ENCODE peak calls at places on chromosomes 7 and 10, in eight cellular contexts. One of them, this sample, is unnamed.

GRCh38 chr7:106187613-106188350 is 75.7 kb upstream of the SYPL1 start:
- DNase-seq in stimulated activated CD8-positive, alpha-beta memory T cell treated with anti-CD3 and anti-CD28 coated beads, Interleukin-7, amount 100 ng/mL, for 1 hour: no peak
- DNase-seq in activated effector memory CD4-positive, alpha-beta T cell treated with anti-CD3 and anti-CD28 coated beads, Interleukin-2, amount 50 U/mL, for 16 hours: no peak
- DNase-seq in putamen: no peak
- DNase-seq in foreskin fibroblast: peak; percentile 25
- DNase-seq in EH: no peak
- DNase-seq in Caco-2: no peak
- DNase-seq in WTC11: no peak
- DNase-seq in this sample: peak; percentile 34

GRCh38 chr7:118352854-118353453 is 128.4 kb downstream of the ANKRD7 start:
- DNase-seq in stimulated activated CD8-positive, alpha-beta memory T cell treated with anti-CD3 and anti-CD28 coated beads, Interleukin-7, amount 100 ng/mL, for 1 hour: no peak
- DNase-seq in activated effector memory CD4-positive, alpha-beta T cell treated with anti-CD3 and anti-CD28 coated beads, Interleukin-2, amount 50 U/mL, for 16 hours: no peak
- DNase-seq in putamen: peak; percentile 33
- DNase-seq in foreskin fibroblast: no peak
- DNase-seq in EH: no peak
- DNase-seq in Caco-2: no peak
- DNase-seq in WTC11: no peak
- DNase-seq in this sample: no peak

GRCh38 chr7:134031835-134032617 is 95.1 kb upstream of the LRGUK start:
- DNase-seq in stimulated activated CD8-positive, alpha-beta memory T cell treated with anti-CD3 and anti-CD28 coated beads, Interleukin-7, amount 100 ng/mL, for 1 hour: no peak
- DNase-seq in activated effector memory CD4-positive, alpha-beta T cell treated with anti-CD3 and anti-CD28 coated beads, Interleukin-2, amount 50 U/mL, for 16 hours: no peak
- DNase-seq in putamen: no peak
- DNase-seq in foreskin fibroblast: peak; percentile 24
- DNase-seq in EH: no peak
- DNase-seq in Caco-2: no peak
- DNase-seq in WTC11: no peak
- DNase-seq in this sample: peak; percentile 26

GRCh38 chr7:21408481-21408820 is 19.4 kb upstream of the SP4 start:
- DNase-seq in stimulated activated CD8-positive, alpha-beta memory T cell treated with anti-CD3 and anti-CD28 coated beads, Interleukin-7, amount 100 ng/mL, for 1 hour: no peak
- DNase-seq in activated effector memory CD4-positive, alpha-beta T cell treated with anti-CD3 and anti-CD28 coated beads, Interleukin-2, amount 50 U/mL, for 16 hours: no peak
- DNase-seq in putamen: no peak
- DNase-seq in foreskin fibroblast: no peak
- DNase-seq in EH: no peak
- DNase-seq in Caco-2: no peak
- DNase-seq in WTC11: no peak
- DNase-seq in this sample: peak; percentile 27

GRCh38 chr7:96401200-96401599 is 79.3 kb upstream of the SLC25A13 start:
- DNase-seq in stimulated activated CD8-positive, alpha-beta memory T cell treated with anti-CD3 and anti-CD28 coated beads, Interleukin-7, amount 100 ng/mL, for 1 hour: no peak
- DNase-seq in activated effector memory CD4-positive, alpha-beta T cell treated with anti-CD3 and anti-CD28 coated beads, Interleukin-2, amount 50 U/mL, for 16 hours: no peak
- DNase-seq in putamen: no peak
- DNase-seq in foreskin fibroblast: peak; percentile 1
- DNase-seq in EH: no peak
- DNase-seq in Caco-2: no peak
- DNase-seq in WTC11: no peak
- DNase-seq in this sample: no peak

GRCh38 chr7:102728-103127 is 89.6 kb upstream of the FAM20C start:
- DNase-seq in stimulated activated CD8-positive, alpha-beta memory T cell treated with anti-CD3 and anti-CD28 coated beads, Interleukin-7, amount 100 ng/mL, for 1 hour: no peak
- DNase-seq in activated effector memory CD4-positive, alpha-beta T cell treated with anti-CD3 and anti-CD28 coated beads, Interleukin-2, amount 50 U/mL, for 16 hours: no peak
- DNase-seq in putamen: no peak
- DNase-seq in foreskin fibroblast: peak; percentile 82
- DNase-seq in EH: peak; percentile 83
- DNase-seq in Caco-2: no peak
- DNase-seq in WTC11: no peak
- DNase-seq in this sample: no peak

GRCh38 chr10:513393-513792 is 176.1 kb downstream of the DIP2C start:
- DNase-seq in stimulated activated CD8-positive, alpha-beta memory T cell treated with anti-CD3 and anti-CD28 coated beads, Interleukin-7, amount 100 ng/mL, for 1 hour: no peak
- DNase-seq in activated effector memory CD4-positive, alpha-beta T cell treated with anti-CD3 and anti-CD28 coated beads, Interleukin-2, amount 50 U/mL, for 16 hours: peak; percentile 46
- DNase-seq in putamen: no peak
- DNase-seq in foreskin fibroblast: no peak
- DNase-seq in EH: no peak
- DNase-seq in Caco-2: peak; percentile 8
- DNase-seq in WTC11: no peak
- DNase-seq in this sample: peak; percentile 26

GRCh38 chr7:147245274-147245673 is 1128.7 kb downstream of the CNTNAP2 start:
- DNase-seq in stimulated activated CD8-positive, alpha-beta memory T cell treated with anti-CD3 and anti-CD28 coated beads, Interleukin-7, amount 100 ng/mL, for 1 hour: no peak
- DNase-seq in activated effector memory CD4-positive, alpha-beta T cell treated with anti-CD3 and anti-CD28 coated beads, Interleukin-2, amount 50 U/mL, for 16 hours: no peak
- DNase-seq in putamen: peak; percentile 39
- DNase-seq in foreskin fibroblast: peak; percentile 5
- DNase-seq in EH: peak; percentile 3
- DNase-seq in Caco-2: peak; percentile 53
- DNase-seq in WTC11: peak; percentile 63
- DNase-seq in this sample: no peak

GRCh38 chr7:5382281-5383041 is 41.2 kb downstream of the TNRC18 start:
- DNase-seq in stimulated activated CD8-positive, alpha-beta memory T cell treated with anti-CD3 and anti-CD28 coated beads, Interleukin-7, amount 100 ng/mL, for 1 hour: no peak
- DNase-seq in activated effector memory CD4-positive, alpha-beta T cell treated with anti-CD3 and anti-CD28 coated beads, Interleukin-2, amount 50 U/mL, for 16 hours: no peak
- DNase-seq in putamen: peak; percentile 21
- DNase-seq in foreskin fibroblast: peak; percentile 73
- DNase-seq in EH: peak; percentile 25
- DNase-seq in Caco-2: no peak
- DNase-seq in WTC11: peak; percentile 68
- DNase-seq in this sample: peak; percentile 80

GRCh38 chr10:76732306-76732705 is 905.3 kb downstream of the KCNMA1 start:
- DNase-seq in stimulated activated CD8-positive, alpha-beta memory T cell treated with anti-CD3 and anti-CD28 coated beads, Interleukin-7, amount 100 ng/mL, for 1 hour: no peak
- DNase-seq in activated effector memory CD4-positive, alpha-beta T cell treated with anti-CD3 and anti-CD28 coated beads, Interleukin-2, amount 50 U/mL, for 16 hours: no peak
- DNase-seq in putamen: no peak
- DNase-seq in foreskin fibroblast: peak; percentile 2
- DNase-seq in EH: no peak
- DNase-seq in Caco-2: no peak
- DNase-seq in WTC11: no peak
- DNase-seq in this sample: no peak

GRCh38 chr7:30663414-30663813 is 18.8 kb downstream of the CRHR2 start:
- DNase-seq in stimulated activated CD8-positive, alpha-beta memory T cell treated with anti-CD3 and anti-CD28 coated beads, Interleukin-7, amount 100 ng/mL, for 1 hour: no peak
- DNase-seq in activated effector memory CD4-positive, alpha-beta T cell treated with anti-CD3 and anti-CD28 coated beads, Interleukin-2, amount 50 U/mL, for 16 hours: no peak
- DNase-seq in putamen: no peak
- DNase-seq in foreskin fibroblast: no peak
- DNase-seq in EH: no peak
- DNase-seq in Caco-2: no peak
- DNase-seq in WTC11: no peak
- DNase-seq in this sample: no peak

GRCh38 chr10:53006663-53007610 is 234.4 kb upstream of the MBL2 start:
- DNase-seq in stimulated activated CD8-positive, alpha-beta memory T cell treated with anti-CD3 and anti-CD28 coated beads, Interleukin-7, amount 100 ng/mL, for 1 hour: no peak
- DNase-seq in activated effector memory CD4-positive, alpha-beta T cell treated with anti-CD3 and anti-CD28 coated beads, Interleukin-2, amount 50 U/mL, for 16 hours: no peak
- DNase-seq in putamen: no peak
- DNase-seq in foreskin fibroblast: no peak
- DNase-seq in EH: no peak
- DNase-seq in Caco-2: no peak
- DNase-seq in WTC11: no peak
- DNase-seq in this sample: no peak

GRCh38 chr10:51250278-51250914 is 176.1 kb downstream of the PRKG1 start:
- DNase-seq in stimulated activated CD8-positive, alpha-beta memory T cell treated with anti-CD3 and anti-CD28 coated beads, Interleukin-7, amount 100 ng/mL, for 1 hour: no peak
- DNase-seq in activated effector memory CD4-positive, alpha-beta T cell treated with anti-CD3 and anti-CD28 coated beads, Interleukin-2, amount 50 U/mL, for 16 hours: no peak
- DNase-seq in putamen: no peak
- DNase-seq in foreskin fibroblast: peak; percentile 15
- DNase-seq in EH: no peak
- DNase-seq in Caco-2: no peak
- DNase-seq in WTC11: no peak
- DNase-seq in this sample: no peak

GRCh38 chr10:79148452-79149344 is 79.9 kb downstream of the ZMIZ1 start:
- DNase-seq in stimulated activated CD8-positive, alpha-beta memory T cell treated with anti-CD3 and anti-CD28 coated beads, Interleukin-7, amount 100 ng/mL, for 1 hour: no peak
- DNase-seq in activated effector memory CD4-positive, alpha-beta T cell treated with anti-CD3 and anti-CD28 coated beads, Interleukin-2, amount 50 U/mL, for 16 hours: no peak
- DNase-seq in putamen: peak; percentile 85
- DNase-seq in foreskin fibroblast: peak; percentile 81
- DNase-seq in EH: peak; percentile 78
- DNase-seq in Caco-2: no peak
- DNase-seq in WTC11: no peak
- DNase-seq in this sample: no peak

GRCh38 chr7:74275401-74275881 is 13.8 kb upstream of the CLIP2 start:
- DNase-seq in stimulated activated CD8-positive, alpha-beta memory T cell treated with anti-CD3 and anti-CD28 coated beads, Interleukin-7, amount 100 ng/mL, for 1 hour: no peak
- DNase-seq in activated effector memory CD4-positive, alpha-beta T cell treated with anti-CD3 and anti-CD28 coated beads, Interleukin-2, amount 50 U/mL, for 16 hours: no peak
- DNase-seq in putamen: no peak
- DNase-seq in foreskin fibroblast: peak; percentile 24
- DNase-seq in EH: no peak
- DNase-seq in Caco-2: no peak
- DNase-seq in WTC11: peak; percentile 74
- DNase-seq in this sample: peak; percentile 46

GRCh38 chr7:149826344-149827088 is 11.7 kb upstream of the ZNF862 start:
- DNase-seq in stimulated activated CD8-positive, alpha-beta memory T cell treated with anti-CD3 and anti-CD28 coated beads, Interleukin-7, amount 100 ng/mL, for 1 hour: no peak
- DNase-seq in activated effector memory CD4-positive, alpha-beta T cell treated with anti-CD3 and anti-CD28 coated beads, Interleukin-2, amount 50 U/mL, for 16 hours: no peak
- DNase-seq in putamen: no peak
- DNase-seq in foreskin fibroblast: no peak
- DNase-seq in EH: no peak
- DNase-seq in Caco-2: no peak
- DNase-seq in WTC11: peak; percentile 10
- DNase-seq in this sample: peak; percentile 86

GRCh38 chr10:6204341-6205191 is 1.8 kb downstream of the PFKFB3 start:
- DNase-seq in stimulated activated CD8-positive, alpha-beta memory T cell treated with anti-CD3 and anti-CD28 coated beads, Interleukin-7, amount 100 ng/mL, for 1 hour: no peak
- DNase-seq in activated effector memory CD4-positive, alpha-beta T cell treated with anti-CD3 and anti-CD28 coated beads, Interleukin-2, amount 50 U/mL, for 16 hours: no peak
- DNase-seq in putamen: no peak
- DNase-seq in foreskin fibroblast: peak; percentile 89
- DNase-seq in EH: peak; percentile 82
- DNase-seq in Caco-2: no peak
- DNase-seq in WTC11: no peak
- DNase-seq in this sample: peak; percentile 98

GRCh38 chr10:50232261-50232639 is 19.1 kb downstream of the ASAH2 start:
- DNase-seq in stimulated activated CD8-positive, alpha-beta memory T cell treated with anti-CD3 and anti-CD28 coated beads, Interleukin-7, amount 100 ng/mL, for 1 hour: no peak
- DNase-seq in activated effector memory CD4-positive, alpha-beta T cell treated with anti-CD3 and anti-CD28 coated beads, Interleukin-2, amount 50 U/mL, for 16 hours: no peak
- DNase-seq in putamen: no peak
- DNase-seq in foreskin fibroblast: no peak
- DNase-seq in EH: no peak
- DNase-seq in Caco-2: no peak
- DNase-seq in WTC11: no peak
- DNase-seq in this sample: no peak

GRCh38 chr10:74882831-74883230 is 56.4 kb downstream of the KAT6B start:
- DNase-seq in stimulated activated CD8-positive, alpha-beta memory T cell treated with anti-CD3 and anti-CD28 coated beads, Interleukin-7, amount 100 ng/mL, for 1 hour: no peak
- DNase-seq in activated effector memory CD4-positive, alpha-beta T cell treated with anti-CD3 and anti-CD28 coated beads, Interleukin-2, amount 50 U/mL, for 16 hours: no peak
- DNase-seq in putamen: no peak
- DNase-seq in foreskin fibroblast: peak; percentile 45
- DNase-seq in EH: peak; percentile 20
- DNase-seq in Caco-2: no peak
- DNase-seq in WTC11: no peak
- DNase-seq in this sample: peak; percentile 48

GRCh38 chr7:35905555-35905954 is 104.7 kb downstream of the SEPTIN7 start:
- DNase-seq in stimulated activated CD8-positive, alpha-beta memory T cell treated with anti-CD3 and anti-CD28 coated beads, Interleukin-7, amount 100 ng/mL, for 1 hour: no peak
- DNase-seq in activated effector memory CD4-positive, alpha-beta T cell treated with anti-CD3 and anti-CD28 coated beads, Interleukin-2, amount 50 U/mL, for 16 hours: no peak
- DNase-seq in putamen: no peak
- DNase-seq in foreskin fibroblast: peak; percentile 58
- DNase-seq in EH: peak; percentile 14
- DNase-seq in Caco-2: no peak
- DNase-seq in WTC11: no peak
- DNase-seq in this sample: no peak

GRCh38 chr10:129541208-129541607 is 74.2 kb downstream of the MGMT start:
- DNase-seq in stimulated activated CD8-positive, alpha-beta memory T cell treated with anti-CD3 and anti-CD28 coated beads, Interleukin-7, amount 100 ng/mL, for 1 hour: no peak
- DNase-seq in activated effector memory CD4-positive, alpha-beta T cell treated with anti-CD3 and anti-CD28 coated beads, Interleukin-2, amount 50 U/mL, for 16 hours: no peak
- DNase-seq in putamen: no peak
- DNase-seq in foreskin fibroblast: no peak
- DNase-seq in EH: no peak
- DNase-seq in Caco-2: no peak
- DNase-seq in WTC11: no peak
- DNase-seq in this sample: no peak

GRCh38 chr7:83672157-83672556 is 23.2 kb upstream of the SEMA3E start:
- DNase-seq in stimulated activated CD8-positive, alpha-beta memory T cell treated with anti-CD3 and anti-CD28 coated beads, Interleukin-7, amount 100 ng/mL, for 1 hour: no peak
- DNase-seq in activated effector memory CD4-positive, alpha-beta T cell treated with anti-CD3 and anti-CD28 coated beads, Interleukin-2, amount 50 U/mL, for 16 hours: no peak
- DNase-seq in putamen: no peak
- DNase-seq in foreskin fibroblast: no peak
- DNase-seq in EH: no peak
- DNase-seq in Caco-2: no peak
- DNase-seq in WTC11: no peak
- DNase-seq in this sample: no peak

GRCh38 chr10:31087855-31088254 is 56.2 kb upstream of the ZNF438 start:
- DNase-seq in stimulated activated CD8-positive, alpha-beta memory T cell treated with anti-CD3 and anti-CD28 coated beads, Interleukin-7, amount 100 ng/mL, for 1 hour: no peak
- DNase-seq in activated effector memory CD4-positive, alpha-beta T cell treated with anti-CD3 and anti-CD28 coated beads, Interleukin-2, amount 50 U/mL, for 16 hours: no peak
- DNase-seq in putamen: no peak
- DNase-seq in foreskin fibroblast: no peak
- DNase-seq in EH: no peak
- DNase-seq in Caco-2: no peak
- DNase-seq in WTC11: no peak
- DNase-seq in this sample: no peak

GRCh38 chr10:126496771-126497545 is 108.7 kb upstream of the ADAM12 start:
- DNase-seq in stimulated activated CD8-positive, alpha-beta memory T cell treated with anti-CD3 and anti-CD28 coated beads, Interleukin-7, amount 100 ng/mL, for 1 hour: no peak
- DNase-seq in activated effector memory CD4-positive, alpha-beta T cell treated with anti-CD3 and anti-CD28 coated beads, Interleukin-2, amount 50 U/mL, for 16 hours: no peak
- DNase-seq in putamen: no peak
- DNase-seq in foreskin fibroblast: no peak
- DNase-seq in EH: no peak
- DNase-seq in Caco-2: no peak
- DNase-seq in WTC11: no peak
- DNase-seq in this sample: no peak

GRCh38 chr10:72261323-72262018 is 12.3 kb upstream of the DDIT4 start:
- DNase-seq in stimulated activated CD8-positive, alpha-beta memory T cell treated with anti-CD3 and anti-CD28 coated beads, Interleukin-7, amount 100 ng/mL, for 1 hour: no peak
- DNase-seq in activated effector memory CD4-positive, alpha-beta T cell treated with anti-CD3 and anti-CD28 coated beads, Interleukin-2, amount 50 U/mL, for 16 hours: peak; percentile 81
- DNase-seq in putamen: no peak
- DNase-seq in foreskin fibroblast: peak; percentile 40
- DNase-seq in EH: no peak
- DNase-seq in Caco-2: peak; percentile 55
- DNase-seq in WTC11: no peak
- DNase-seq in this sample: no peak

GRCh38 chr10:124985162-124985561 is 43.2 kb downstream of the ZRANB1 start:
- DNase-seq in stimulated activated CD8-positive, alpha-beta memory T cell treated with anti-CD3 and anti-CD28 coated beads, Interleukin-7, amount 100 ng/mL, for 1 hour: no peak
- DNase-seq in activated effector memory CD4-positive, alpha-beta T cell treated with anti-CD3 and anti-CD28 coated beads, Interleukin-2, amount 50 U/mL, for 16 hours: no peak
- DNase-seq in putamen: no peak
- DNase-seq in foreskin fibroblast: no peak
- DNase-seq in EH: no peak
- DNase-seq in Caco-2: no peak
- DNase-seq in WTC11: no peak
- DNase-seq in this sample: no peak

GRCh38 chr10:102247724-102248123 is 2.4 kb downstream of the GBF1 start:
- DNase-seq in stimulated activated CD8-positive, alpha-beta memory T cell treated with anti-CD3 and anti-CD28 coated beads, Interleukin-7, amount 100 ng/mL, for 1 hour: no peak
- DNase-seq in activated effector memory CD4-positive, alpha-beta T cell treated with anti-CD3 and anti-CD28 coated beads, Interleukin-2, amount 50 U/mL, for 16 hours: no peak
- DNase-seq in putamen: no peak
- DNase-seq in foreskin fibroblast: no peak
- DNase-seq in EH: no peak
- DNase-seq in Caco-2: no peak
- DNase-seq in WTC11: no peak
- DNase-seq in this sample: no peak